ENCODE peak calls at places on chromosome 11, in ten cellular contexts. S, F, O, W, E, T, X, R, A and V are unnamed samples.

GRCh38 chr11:91587131-91587530 is 637.5 kb upstream of the FAT3 start:
- DNase-seq in R (no peak), E (no peak), W (no peak), O (no peak), X (no peak), T (no peak), S (no peak), A (no peak), F (no peak), V (no peak)

GRCh38 chr11:33445761-33446161 is 188.6 kb downstream of the HIPK3 start:
- DNase-seq in T (peak), A (no peak), F (no peak), E (no peak), X (no peak), S (no peak), R (no peak), W (no peak), O (no peak), V (no peak)

GRCh38 chr11:93005239-93005638 is 35.8 kb downstream of the MTNR1B start:
- DNase-seq in X (no peak), S (no peak), T (peak), A (no peak), R (no peak), W (no peak), O (no peak), F (no peak), E (no peak), V (no peak)

GRCh38 chr11:83284501-83285051 is 1.6 kb downstream of the CCDC90B start:
- DNase-seq in O (no peak), X (no peak), W (no peak), T (peak), S (peak), R (no peak), F (no peak), E (no peak), A (no peak), V (no peak)

GRCh38 chr11:91731051-91731450 is 493.6 kb upstream of the FAT3 start:
- DNase-seq in O (no peak), E (no peak), R (no peak), W (no peak), A (no peak), X (no peak), F (no peak), S (no peak), T (no peak), V (no peak)

GRCh38 chr11:68505596-68505995 is 45.0 kb downstream of the PPP6R3 start:
- DNase-seq in E (no peak), R (no peak), T (peak), S (no peak), O (no peak), F (no peak), A (no peak), X (no peak), W (no peak), V (no peak)

GRCh38 chr11:118618991-118619375 is 11.6 kb downstream of the PHLDB1 start:
- DNase-seq in T (peak), S (no peak), E (peak), R (no peak), X (no peak), W (no peak), A (no peak), O (no peak), F (peak), V (peak)

GRCh38 chr11:18495703-18496102 is 31.0 kb downstream of the TSG101 start:
- DNase-seq in X (no peak), T (no peak), E (no peak), O (no peak), A (no peak), S (no peak), R (no peak), F (no peak), W (no peak), V (no peak)

GRCh38 chr11:32838505-32839274 is 9.0 kb downstream of the PRRG4 start:
- DNase-seq in F (no peak), T (peak), X (no peak), E (no peak), A (no peak), S (no peak), R (no peak), W (no peak), O (no peak), V (no peak)

GRCh38 chr11:78203184-78203583 is 14.5 kb downstream of the USP35 start:
- DNase-seq in O (no peak), S (no peak), T (no peak), X (no peak), W (peak), F (no peak), R (peak), E (no peak), A (peak), V (no peak)

GRCh38 chr11:2128102-2128511 is 11.1 kb downstream of the IGF2 start:
- DNase-seq in T (no peak), O (no peak), S (no peak), R (no peak), X (no peak), F (no peak), A (no peak), E (no peak), W (no peak), V (no peak)

GRCh38 chr11:90223248-90223585 is 368 bp upstream of the CHORDC1 start:
- DNase-seq in T (no peak), W (no peak), R (no peak), A (no peak), S (no peak), X (no peak), E (no peak), F (no peak), O (no peak), V (no peak)

GRCh38 chr11:114066046-114066648 is 6.6 kb downstream of the ZBTB16 start:
- DNase-seq in S (no peak), F (no peak), W (no peak), T (no peak), A (no peak), E (no peak), R (peak), X (no peak), O (no peak), V (no peak)

GRCh38 chr11:8754241-8754640 is 71.6 kb downstream of the RPL27A start:
- DNase-seq in F (no peak), W (no peak), O (no peak), A (no peak), T (peak), X (no peak), S (no peak), R (no peak), E (no peak), V (no peak)

GRCh38 chr11:30454108-30454507 is 131.2 kb downstream of the ARL14EP start:
- DNase-seq in F (no peak), O (no peak), T (no peak), X (no peak), E (no peak), A (no peak), R (no peak), S (no peak), W (no peak), V (no peak)

GRCh38 chr11:96614101-96614500 is 224.3 kb downstream of the JRKL start:
- DNase-seq in R (no peak), E (no peak), F (no peak), A (no peak), T (no peak), W (no peak), O (no peak), S (no peak), X (no peak), V (no peak)

GRCh38 chr11:10561947-10562346 is 6.5 kb downstream of the LYVE1 start:
- DNase-seq in X (no peak), A (no peak), R (no peak), W (no peak), F (no peak), T (peak), S (no peak), E (no peak), O (no peak), V (no peak)

GRCh38 chr11:73961321-73961720 is 10.5 kb downstream of the DNAJB13 start:
- DNase-seq in O (no peak), T (peak), W (no peak), X (no peak), S (no peak), F (no peak), E (no peak), R (no peak), A (no peak), V (no peak)

GRCh38 chr11:118975771-118976709 is 4.5 kb downstream of the FOXR1 start:
- DNase-seq in S (no peak), O (no peak), F (no peak), E (no peak), X (no peak), A (no peak), T (peak), W (no peak), R (no peak), V (no peak)

GRCh38 chr11:29432719-29433325 is 584.0 kb downstream of the KCNA4 start:
- DNase-seq in O (peak), X (no peak), R (no peak), A (no peak), E (no peak), T (peak), S (peak), W (no peak), F (no peak), V (no peak)

GRCh38 chr11:133149698-133150097 is 382.6 kb downstream of the OPCML start:
- DNase-seq in R (no peak), X (no peak), S (no peak), E (no peak), W (no peak), F (no peak), O (no peak), A (no peak), T (no peak), V (no peak)

GRCh38 chr11:47361419-47361818 is 8.9 kb upstream of the MYBPC3 start:
- DNase-seq in X (no peak), E (no peak), A (no peak), F (no peak), O (no peak), T (no peak), R (no peak), S (no peak), W (no peak), V (no peak)

GRCh38 chr11:70111269-70112016 is 33.3 kb downstream of the ANO1 start:
- DNase-seq in F (peak), T (peak), E (peak), X (no peak), S (peak), R (no peak), O (peak), W (no peak), A (no peak), V (peak)

GRCh38 chr11:119585038-119585666 is 143.8 kb downstream of the NECTIN1 start:
- DNase-seq in X (no peak), A (no peak), O (no peak), F (no peak), R (no peak), T (peak), W (no peak), S (no peak), E (no peak), V (peak)

GRCh38 chr11:67409261-67409666 is 5.4 kb downstream of the TBC1D10C start:
- DNase-seq in X (no peak), T (no peak), R (no peak), A (peak), W (peak), F (no peak), S (no peak), E (no peak), O (no peak), V (no peak)

GRCh38 chr11:98732947-98733346 is 287.8 kb upstream of the CNTN5 start:
- DNase-seq in F (no peak), S (no peak), E (no peak), T (no peak), O (no peak), R (no peak), X (no peak), W (no peak), A (no peak), V (no peak)

GRCh38 chr11:69637956-69638871 is 2.7 kb upstream of the CCND1 start:
- DNase-seq in A (no peak), R (no peak), W (no peak), E (no peak), X (no peak), F (peak), O (no peak), T (peak), S (peak), V (no peak)

GRCh38 chr11:14269956-14270355 is 89.0 kb downstream of the RRAS2 start:
- DNase-seq in A (no peak), E (no peak), O (no peak), T (no peak), F (no peak), R (no peak), S (no peak), W (no peak), X (no peak), V (no peak)

GRCh38 chr11:100892886-100893285 is 205.8 kb downstream of the ARHGAP42 start:
- DNase-seq in S (no peak), W (no peak), F (no peak), O (no peak), X (no peak), R (no peak), A (no peak), E (no peak), T (no peak), V (no peak)

GRCh38 chr11:20112291-20113146 is 47.8 kb downstream of the DBX1 start:
- DNase-seq in W (no peak), T (peak), X (peak), S (peak), A (no peak), E (peak), R (no peak), F (peak), O (peak), V (peak)

GRCh38 chr11:35390737-35391682 is 28.3 kb downstream of the SLC1A2 start:
- DNase-seq in O (peak), R (no peak), W (no peak), E (no peak), T (peak), X (no peak), S (peak), A (no peak), F (no peak), V (no peak)

GRCh38 chr11:76266269-76266668 is 60.0 kb upstream of the WNT11 start:
- DNase-seq in S (no peak), T (peak), E (no peak), A (no peak), R (no peak), W (no peak), F (no peak), X (no peak), O (no peak), V (no peak)

GRCh38 chr11:118820412-118821357 is 29.7 kb upstream of the DDX6 start:
- DNase-seq in A (no peak), O (peak), S (no peak), W (no peak), T (peak), X (no peak), F (peak), E (peak), R (no peak), V (peak)

GRCh38 chr11:112881461-112881860 is 79.8 kb upstream of the NCAM1 start:
- DNase-seq in X (peak), A (no peak), R (no peak), E (peak), S (no peak), T (peak), O (peak), F (peak), W (no peak), V (peak)

GRCh38 chr11:101128571-101129202 is 926 bp downstream of the PGR start:
- DNase-seq in E (peak), O (no peak), R (no peak), A (no peak), X (no peak), W (no peak), F (peak), S (no peak), T (no peak), V (peak)